ENCODE peak calls at places on chromosomes 16 and 17, in nine cellular contexts. U is keratinocyte, X is thoracic aorta, S is lower leg skin, C is PC-3, Q is progenitor cell of endocrine pancreas, V is IMR-90, P is stomach, R is H9. G is an unnamed sample.

GRCh38 chr17:59897090-59897489 is 4.2 kb downstream of the RPS6KB1 start:
- DNase-seq in U (no peak), X (no peak), S (no peak), C (peak), Q (no peak), V (peak), P (no peak), R (no peak), G (no peak)

GRCh38 chr16:85934210-85934609 is 35.2 kb downstream of the IRF8 start:
- DNase-seq in U (no peak), X (no peak), S (no peak), C (no peak), Q (no peak), V (no peak), P (no peak), R (no peak), G (no peak)

GRCh38 chr17:68391561-68392268 is 65.6 kb downstream of the WIPI1 start:
- DNase-seq in U (no peak), X (no peak), S (no peak), C (no peak), Q (no peak), V (no peak), P (no peak), R (no peak), G (no peak)

GRCh38 chr17:21286066-21286770 is 1.7 kb downstream of the MAP2K3 start:
- DNase-seq in U (no peak), X (peak), S (peak), C (peak), Q (no peak), V (peak), P (peak), R (no peak), G (no peak)

GRCh38 chr17:83151442-83152220 is 72.2 kb downstream of the METRNL start:
- DNase-seq in U (no peak), X (no peak), S (peak), C (no peak), Q (no peak), V (peak), P (no peak), R (peak), G (no peak)

GRCh38 chr17:9905902-9906301 is 831 bp upstream of the RCVRN start:
- DNase-seq in U (no peak), X (no peak), S (no peak), C (peak), Q (peak), V (no peak), P (no peak), R (peak), G (peak)

GRCh38 chr16:58503166-58503862 is 3.4 kb downstream of the NDRG4 start:
- DNase-seq in U (no peak), X (no peak), S (no peak), C (no peak), Q (no peak), V (no peak), P (no peak), R (peak), G (no peak)

GRCh38 chr17:81713556-81714411 is 1.7 kb downstream of the SLC25A10 start:
- DNase-seq in U (no peak), X (no peak), S (no peak), C (peak), Q (no peak), V (no peak), P (peak), R (no peak), G (no peak)

GRCh38 chr17:10292057-10292931 is 80.5 kb downstream of the MYH13 start:
- DNase-seq in U (peak), X (no peak), S (peak), C (peak), Q (no peak), V (peak), P (no peak), R (no peak), G (peak)

GRCh38 chr17:37361543-37361942 is 14.2 kb upstream of the C17orf78 start:
- DNase-seq in U (peak), X (no peak), S (peak), C (no peak), Q (no peak), V (no peak), P (no peak), R (no peak), G (no peak)

GRCh38 chr16:1090620-1091587 is 5.1 kb downstream of the C1QTNF8 start:
- DNase-seq in U (no peak), X (no peak), S (no peak), C (no peak), Q (no peak), V (no peak), P (no peak), R (no peak), G (no peak)

GRCh38 chr16:85334718-85335583 is 222.7 kb upstream of the CIBAR2 start:
- DNase-seq in U (no peak), X (no peak), S (no peak), C (peak), Q (peak), V (no peak), P (peak), R (peak), G (no peak)

GRCh38 chr17:38735161-38735997 is 5.2 kb downstream of the CISD3 start:
- DNase-seq in U (no peak), X (no peak), S (no peak), C (peak), Q (peak), V (no peak), P (peak), R (peak), G (peak)

GRCh38 chr16:3254309-3254708 is 2.1 kb downstream of the MEFV start:
- DNase-seq in U (no peak), X (no peak), S (no peak), C (no peak), Q (no peak), V (no peak), P (no peak), R (no peak), G (no peak)

GRCh38 chr16:50910698-50911025 is 168.8 kb downstream of the CYLD start:
- DNase-seq in U (no peak), X (no peak), S (no peak), C (no peak), Q (no peak), V (no peak), P (no peak), R (no peak), G (no peak)

GRCh38 chr16:88811850-88812736 is at the start of gene APRT:
- DNase-seq in U (no peak), X (peak), S (peak), C (peak), Q (peak), V (peak), P (peak), R (peak), G (peak)

GRCh38 chr16:89375021-89375420 is 115.3 kb downstream of the ANKRD11 start:
- DNase-seq in U (no peak), X (no peak), S (no peak), C (peak), Q (no peak), V (peak), P (no peak), R (no peak), G (no peak)

GRCh38 chr17:82241183-82241925 is 12.5 kb downstream of the SLC16A3 start:
- DNase-seq in U (no peak), X (peak), S (peak), C (peak), Q (no peak), V (peak), P (peak), R (no peak), G (no peak)

GRCh38 chr17:40629850-40630249 is 17.8 kb downstream of the SMARCE1 start:
- DNase-seq in U (no peak), X (no peak), S (no peak), C (no peak), Q (no peak), V (no peak), P (no peak), R (no peak), G (no peak)

GRCh38 chr16:84593825-84594724 is 23.8 kb downstream of the COTL1 start:
- DNase-seq in U (no peak), X (no peak), S (no peak), C (no peak), Q (no peak), V (no peak), P (peak), R (peak), G (peak)

GRCh38 chr17:76265624-76266243 is 586 bp downstream of the UBALD2 start:
- DNase-seq in U (no peak), X (no peak), S (peak), C (peak), Q (peak), V (peak), P (peak), R (no peak), G (no peak)

GRCh38 chr17:74435775-74436359 is 4.0 kb downstream of the GPRC5C start:
- DNase-seq in U (no peak), X (no peak), S (no peak), C (no peak), Q (no peak), V (no peak), P (no peak), R (no peak), G (no peak)

GRCh38 chr17:47719411-47720152 is 13.5 kb upstream of the TBX21 start:
- DNase-seq in U (no peak), X (no peak), S (no peak), C (peak), Q (no peak), V (peak), P (no peak), R (no peak), G (peak)

GRCh38 chr17:46979023-46979870 is at the start of gene RPRML:
- DNase-seq in U (no peak), X (no peak), S (no peak), C (peak), Q (peak), V (no peak), P (peak), R (peak), G (peak)

GRCh38 chr17:48907713-48908046 is 527 bp upstream of the UBE2Z start:
- DNase-seq in U (no peak), X (no peak), S (no peak), C (peak), Q (no peak), V (peak), P (no peak), R (no peak), G (no peak)

GRCh38 chr17:78133971-78134898 is 3.7 kb downstream of the TMC8 start:
- DNase-seq in U (no peak), X (no peak), S (no peak), C (peak), Q (peak), V (peak), P (peak), R (peak), G (peak)

GRCh38 chr16:48864055-48864454 is 254.1 kb upstream of the N4BP1 start:
- DNase-seq in U (no peak), X (no peak), S (no peak), C (no peak), Q (no peak), V (no peak), P (no peak), R (peak), G (no peak)

GRCh38 chr17:74523308-74523707 is 8.0 kb downstream of the CD300LB start:
- DNase-seq in U (no peak), X (no peak), S (peak), C (no peak), Q (no peak), V (no peak), P (no peak), R (peak), G (no peak)

DNA sequence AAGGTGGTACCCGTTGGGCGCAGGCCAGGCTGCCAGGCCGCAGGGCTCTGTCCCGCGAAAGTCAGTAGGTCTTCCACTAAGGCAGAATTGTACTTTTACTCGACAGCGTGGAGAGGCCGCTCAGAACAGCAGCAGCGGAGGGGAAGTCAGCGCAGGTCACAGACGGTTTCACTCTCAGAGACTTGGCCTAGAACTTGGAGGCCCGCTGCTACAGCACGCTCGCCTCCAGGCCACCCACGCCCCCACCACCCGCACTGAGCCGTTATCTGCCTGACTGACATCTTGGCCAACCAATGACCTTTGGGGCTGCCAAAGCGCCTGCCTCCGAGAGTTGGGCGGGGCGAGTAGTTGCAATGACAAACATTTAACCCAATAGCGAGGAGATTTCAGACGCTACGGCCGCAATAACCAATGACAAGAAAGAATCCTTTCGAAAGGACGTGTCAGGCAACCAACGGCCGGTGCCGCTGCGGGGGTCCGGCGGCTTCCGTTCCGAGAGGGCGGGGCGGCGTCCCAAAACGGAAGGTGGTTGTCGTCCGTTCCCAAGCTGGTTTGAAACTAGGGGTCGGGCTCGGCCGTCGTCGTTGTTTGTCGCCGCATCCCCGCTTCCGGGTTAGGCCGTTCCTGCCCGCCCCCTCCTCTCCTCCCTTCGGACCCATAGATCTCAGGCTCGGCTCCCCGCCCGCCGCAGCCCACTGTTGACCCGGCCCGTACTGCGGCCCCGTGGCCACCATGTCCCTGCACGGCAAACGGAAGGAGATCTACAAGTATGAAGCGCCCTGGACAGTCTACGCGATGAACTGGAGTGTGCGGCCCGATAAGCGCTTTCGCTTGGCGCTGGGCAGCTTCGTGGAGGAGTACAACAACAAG is at the start of gene DCAF7:
- DNase-seq in U (peak), X (peak), S (peak), C (peak), Q (peak), V (peak), P (peak), R (peak), G (peak)
- TF ChIP-seq CTCF in U (no peak), X (no peak), S (no peak), C (no peak), Q (no peak), V (peak), P (no peak), R (no peak), G (no peak)

DNA sequence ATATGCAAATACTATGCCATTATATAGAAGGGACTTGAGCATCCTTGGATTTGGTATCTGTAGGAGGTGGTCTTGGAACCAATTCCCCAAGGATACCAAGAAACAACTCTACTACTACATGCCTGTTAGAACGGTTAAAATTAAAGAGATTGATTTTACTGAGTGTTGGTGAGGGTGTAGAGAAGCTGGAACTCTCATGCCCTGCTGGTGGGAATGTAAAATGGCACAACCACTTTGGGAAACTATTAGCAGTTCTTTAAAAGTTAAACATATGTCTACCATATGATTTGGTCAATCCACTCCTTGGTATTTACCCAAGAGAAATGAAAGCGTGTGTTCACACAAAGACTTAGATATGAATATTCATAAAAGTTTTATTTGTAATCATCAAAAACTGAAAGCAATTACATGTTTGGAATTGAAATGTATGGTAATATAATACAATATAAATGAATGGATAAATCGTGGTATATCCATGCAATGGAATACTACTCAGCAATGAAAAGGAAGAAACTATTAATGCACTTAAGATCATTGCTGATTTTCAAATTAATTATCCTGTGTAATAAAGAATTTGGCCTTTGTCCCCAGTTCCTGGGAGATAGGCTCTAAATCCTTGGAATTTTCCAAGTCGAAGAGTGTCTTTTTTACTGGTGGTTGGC is 7.8 kb downstream of the MFSD6L start:
- DNase-seq in U (no peak), X (no peak), S (no peak), C (no peak), Q (no peak), V (no peak), P (no peak), R (peak), G (no peak)
- TF ChIP-seq CTCF in U (no peak), X (no peak), S (no peak), C (peak), Q (peak), V (no peak), P (no peak), R (peak), G (no peak)

GRCh38 chr16:75701361-75701760 is at the start of gene DUXB:
- DNase-seq in U (no peak), X (no peak), S (no peak), C (no peak), Q (no peak), V (no peak), P (no peak), R (no peak), G (no peak)

GRCh38 chr16:75697571-75697970 is 3.7 kb downstream of the DUXB start:
- DNase-seq in U (no peak), X (no peak), S (no peak), C (no peak), Q (no peak), V (no peak), P (no peak), R (no peak), G (no peak)

DNA sequence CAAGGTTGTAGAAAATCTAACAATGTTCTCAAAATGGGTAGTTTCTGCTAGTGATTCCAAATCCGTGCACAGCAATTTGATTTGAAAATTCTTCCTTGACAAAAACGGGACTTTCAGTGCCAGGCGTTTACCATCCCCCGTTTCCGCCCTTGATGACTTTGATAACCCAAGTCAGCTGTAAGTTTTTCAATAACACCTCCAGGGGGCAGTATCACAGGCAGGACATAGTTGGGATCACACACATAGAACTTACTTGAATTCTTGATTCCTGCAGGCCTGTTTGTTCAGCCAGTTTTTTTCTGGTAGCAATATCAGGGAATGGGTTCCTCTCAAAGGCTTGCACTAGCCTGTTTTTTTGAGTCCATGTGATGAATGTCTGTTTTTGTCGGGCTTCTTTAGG is 5.6 kb downstream of the DUXB start:
- DNase-seq in U (no peak), X (no peak), S (no peak), C (no peak), Q (no peak), V (no peak), P (no peak), R (no peak), G (no peak)
- TF ChIP-seq CTCF in U (no peak), X (no peak), S (no peak), C (peak), Q (peak), V (peak), P (no peak), R (peak), G (no peak)

GRCh38 chr17:17073006-17073626 is 30.9 kb downstream of the MPRIP start:
- DNase-seq in U (no peak), X (no peak), S (no peak), C (no peak), Q (no peak), V (no peak), P (no peak), R (no peak), G (no peak)
- TF ChIP-seq CTCF in U (no peak), X (no peak), S (no peak), C (no peak), Q (no peak), V (no peak), P (no peak), R (no peak), G (no peak)

GRCh38 chr17:7780736-7781135 is 53.3 kb upstream of the KDM6B start:
- DNase-seq in U (no peak), X (no peak), S (no peak), C (no peak), Q (no peak), V (no peak), P (no peak), R (no peak), G (no peak)

GRCh38 chr17:7777017-7777416 is 57.0 kb upstream of the KDM6B start:
- DNase-seq in U (no peak), X (no peak), S (no peak), C (no peak), Q (no peak), V (no peak), P (no peak), R (no peak), G (no peak)

GRCh38 chr17:7786866-7787265 is 47.2 kb upstream of the KDM6B start:
- DNase-seq in U (no peak), X (no peak), S (no peak), C (no peak), Q (no peak), V (no peak), P (no peak), R (no peak), G (no peak)

GRCh38 chr17:7781467-7781866 is 52.5 kb upstream of the KDM6B start:
- DNase-seq in U (no peak), X (no peak), S (no peak), C (no peak), Q (no peak), V (no peak), P (no peak), R (no peak), G (peak)

DNA sequence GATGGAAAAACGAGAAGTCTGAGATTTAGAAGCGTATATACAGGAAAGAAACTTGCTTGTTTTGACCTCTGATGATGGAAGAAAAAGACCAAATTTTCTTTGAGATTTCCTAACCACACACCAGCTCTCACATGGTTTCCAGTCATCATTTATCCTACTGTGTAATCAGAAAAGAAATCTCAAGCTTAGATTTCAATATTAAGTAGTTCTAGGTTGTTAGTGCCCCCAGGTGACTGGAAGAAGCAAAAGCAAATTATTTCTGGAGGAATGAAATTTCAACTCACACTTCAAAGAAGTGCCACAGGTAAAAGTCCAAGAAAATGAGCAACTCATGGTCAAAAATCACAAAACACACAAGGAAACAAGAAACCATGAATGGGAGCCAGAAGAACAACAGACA is 51.8 kb upstream of the KDM6B start:
- DNase-seq in U (no peak), X (no peak), S (no peak), C (peak), Q (no peak), V (peak), P (no peak), R (no peak), G (no peak)
- TF ChIP-seq CTCF in U (no peak), X (no peak), S (no peak), C (peak), Q (no peak), V (peak), P (no peak), R (no peak), G (peak)

DNA sequence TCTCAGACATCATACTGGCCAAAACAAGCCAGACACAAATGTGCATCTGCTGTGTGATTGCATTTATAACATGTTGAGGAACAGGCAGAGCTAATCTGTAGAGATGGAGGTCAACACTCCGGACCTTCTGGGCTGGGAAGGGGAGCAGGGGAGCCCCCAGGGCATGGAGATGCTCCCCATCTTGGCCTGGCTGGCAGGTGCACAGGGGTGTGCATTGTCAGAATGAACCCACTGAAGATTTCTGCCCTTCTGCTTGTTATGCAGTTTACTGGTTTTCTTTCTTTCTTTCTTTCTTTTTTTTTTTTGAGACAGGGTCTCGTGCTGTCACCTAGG is 146.9 kb downstream of the CMIP start:
- DNase-seq in U (no peak), X (no peak), S (no peak), C (no peak), Q (no peak), V (no peak), P (no peak), R (no peak), G (no peak)
- TF ChIP-seq CTCF in U (no peak), X (no peak), S (no peak), C (no peak), Q (no peak), V (no peak), P (no peak), R (no peak), G (no peak)

GRCh38 chr17:32609085-32609484 is 122.3 kb downstream of the CDK5R1 start:
- DNase-seq in U (no peak), X (no peak), S (no peak), C (peak), Q (no peak), V (no peak), P (peak), R (no peak), G (peak)
- TF ChIP-seq CTCF in U (peak), X (no peak), S (no peak), C (peak), Q (no peak), V (no peak), P (no peak), R (peak), G (peak)